ENCODE peak calls at places on chromosome 21, in six cellular contexts. One of them, this sample, is unnamed.

GRCh38 chr21:26814374-26814773 is 30.8 kb downstream of the ADAMTS1 start:
- DNase-seq in ELF-1: no peak
- DNase-seq in Caki2: no peak
- DNase-seq in fibroblast of mammary gland: no peak
- DNase-seq in stimulated activated CD4-positive, alpha-beta T cell treated with anti-CD3 and anti-CD28 coated beads, Interleukin-1b, Interleukin-23, amount 100 ng/mL, for 24 hours: no peak
- DNase-seq in thoracic aorta: no peak
- DNase-seq in this sample: no peak

GRCh38 chr21:25735895-25736597 is 1.3 kb downstream of the GABPA start:
- DNase-seq in ELF-1: no peak
- DNase-seq in Caki2: peak; percentile 30
- DNase-seq in fibroblast of mammary gland: peak; percentile 33
- DNase-seq in stimulated activated CD4-positive, alpha-beta T cell treated with anti-CD3 and anti-CD28 coated beads, Interleukin-1b, Interleukin-23, amount 100 ng/mL, for 24 hours: no peak
- DNase-seq in thoracic aorta: no peak
- DNase-seq in this sample: no peak

GRCh38 chr21:27292851-27293638 is 326.2 kb upstream of the ADAMTS5 start:
- DNase-seq in ELF-1: no peak
- DNase-seq in Caki2: no peak
- DNase-seq in fibroblast of mammary gland: no peak
- DNase-seq in stimulated activated CD4-positive, alpha-beta T cell treated with anti-CD3 and anti-CD28 coated beads, Interleukin-1b, Interleukin-23, amount 100 ng/mL, for 24 hours: no peak
- DNase-seq in thoracic aorta: no peak
- DNase-seq in this sample: no peak

GRCh38 chr21:41933259-41934079 is 20.3 kb downstream of the C2CD2 start:
- DNase-seq in ELF-1: no peak
- DNase-seq in Caki2: peak; percentile 39
- DNase-seq in fibroblast of mammary gland: peak; percentile 56
- DNase-seq in stimulated activated CD4-positive, alpha-beta T cell treated with anti-CD3 and anti-CD28 coated beads, Interleukin-1b, Interleukin-23, amount 100 ng/mL, for 24 hours: no peak
- DNase-seq in thoracic aorta: no peak
- DNase-seq in this sample: no peak

GRCh38 chr21:45097827-45098387 is 23.5 kb downstream of the ADARB1 start:
- DNase-seq in ELF-1: no peak
- DNase-seq in Caki2: no peak
- DNase-seq in fibroblast of mammary gland: no peak
- DNase-seq in stimulated activated CD4-positive, alpha-beta T cell treated with anti-CD3 and anti-CD28 coated beads, Interleukin-1b, Interleukin-23, amount 100 ng/mL, for 24 hours: no peak
- DNase-seq in thoracic aorta: no peak
- DNase-seq in this sample: peak; percentile 26

GRCh38 chr21:43585924-43586411 is 73.3 kb downstream of the HSF2BP start:
- DNase-seq in ELF-1: peak; percentile 75
- DNase-seq in Caki2: peak; percentile 99
- DNase-seq in fibroblast of mammary gland: peak; percentile 99
- DNase-seq in stimulated activated CD4-positive, alpha-beta T cell treated with anti-CD3 and anti-CD28 coated beads, Interleukin-1b, Interleukin-23, amount 100 ng/mL, for 24 hours: no peak
- DNase-seq in thoracic aorta: peak; percentile 64
- DNase-seq in this sample: no peak

GRCh38 chr21:38769253-38769780 is 36.4 kb upstream of the ETS2 start:
- DNase-seq in ELF-1: no peak
- DNase-seq in Caki2: no peak
- DNase-seq in fibroblast of mammary gland: peak; percentile 40
- DNase-seq in stimulated activated CD4-positive, alpha-beta T cell treated with anti-CD3 and anti-CD28 coated beads, Interleukin-1b, Interleukin-23, amount 100 ng/mL, for 24 hours: no peak
- DNase-seq in thoracic aorta: no peak
- DNase-seq in this sample: no peak

GRCh38 chr21:17003763-17004373 is 509.0 kb upstream of the CXADR start:
- DNase-seq in ELF-1: no peak
- DNase-seq in Caki2: no peak
- DNase-seq in fibroblast of mammary gland: peak; percentile 18
- DNase-seq in stimulated activated CD4-positive, alpha-beta T cell treated with anti-CD3 and anti-CD28 coated beads, Interleukin-1b, Interleukin-23, amount 100 ng/mL, for 24 hours: no peak
- DNase-seq in thoracic aorta: no peak
- DNase-seq in this sample: no peak

GRCh38 chr21:44002511-44002910 is 9.6 kb upstream of the TRAPPC10 start:
- DNase-seq in ELF-1: no peak
- DNase-seq in Caki2: no peak
- DNase-seq in fibroblast of mammary gland: no peak
- DNase-seq in stimulated activated CD4-positive, alpha-beta T cell treated with anti-CD3 and anti-CD28 coated beads, Interleukin-1b, Interleukin-23, amount 100 ng/mL, for 24 hours: no peak
- DNase-seq in thoracic aorta: no peak
- DNase-seq in this sample: no peak

GRCh38 chr21:25283720-25284119 is 323.6 kb downstream of the MRPL39 start:
- DNase-seq in ELF-1: peak; percentile 4
- DNase-seq in Caki2: peak; percentile 8
- DNase-seq in fibroblast of mammary gland: peak; percentile 68
- DNase-seq in stimulated activated CD4-positive, alpha-beta T cell treated with anti-CD3 and anti-CD28 coated beads, Interleukin-1b, Interleukin-23, amount 100 ng/mL, for 24 hours: no peak
- DNase-seq in thoracic aorta: no peak
- DNase-seq in this sample: no peak

GRCh38 chr21:42233067-42233981 is 14.4 kb downstream of the ABCG1 start:
- DNase-seq in ELF-1: peak; percentile 30
- DNase-seq in Caki2: no peak
- DNase-seq in fibroblast of mammary gland: peak; percentile 16
- DNase-seq in stimulated activated CD4-positive, alpha-beta T cell treated with anti-CD3 and anti-CD28 coated beads, Interleukin-1b, Interleukin-23, amount 100 ng/mL, for 24 hours: no peak
- DNase-seq in thoracic aorta: peak; percentile 30
- DNase-seq in this sample: no peak

GRCh38 chr21:27110956-27111355 is 144.1 kb upstream of the ADAMTS5 start:
- DNase-seq in ELF-1: no peak
- DNase-seq in Caki2: no peak
- DNase-seq in fibroblast of mammary gland: no peak
- DNase-seq in stimulated activated CD4-positive, alpha-beta T cell treated with anti-CD3 and anti-CD28 coated beads, Interleukin-1b, Interleukin-23, amount 100 ng/mL, for 24 hours: no peak
- DNase-seq in thoracic aorta: no peak
- DNase-seq in this sample: no peak

GRCh38 chr21:32335601-32336575 is 37.2 kb downstream of the MRAP start:
- DNase-seq in ELF-1: no peak
- DNase-seq in Caki2: no peak
- DNase-seq in fibroblast of mammary gland: no peak
- DNase-seq in stimulated activated CD4-positive, alpha-beta T cell treated with anti-CD3 and anti-CD28 coated beads, Interleukin-1b, Interleukin-23, amount 100 ng/mL, for 24 hours: no peak
- DNase-seq in thoracic aorta: no peak
- DNase-seq in this sample: peak; percentile 18

GRCh38 chr21:29264721-29265120 is 34.0 kb upstream of the BACH1 start:
- DNase-seq in ELF-1: no peak
- DNase-seq in Caki2: no peak
- DNase-seq in fibroblast of mammary gland: peak; percentile 19
- DNase-seq in stimulated activated CD4-positive, alpha-beta T cell treated with anti-CD3 and anti-CD28 coated beads, Interleukin-1b, Interleukin-23, amount 100 ng/mL, for 24 hours: no peak
- DNase-seq in thoracic aorta: no peak
- DNase-seq in this sample: no peak

GRCh38 chr21:45365608-45366241 is 39.2 kb upstream of the COL18A1 start:
- DNase-seq in ELF-1: peak; percentile 97
- DNase-seq in Caki2: peak; percentile 88
- DNase-seq in fibroblast of mammary gland: peak; percentile 55
- DNase-seq in stimulated activated CD4-positive, alpha-beta T cell treated with anti-CD3 and anti-CD28 coated beads, Interleukin-1b, Interleukin-23, amount 100 ng/mL, for 24 hours: no peak
- DNase-seq in thoracic aorta: no peak
- DNase-seq in this sample: no peak

GRCh38 chr21:45306453-45306831 is 18.7 kb upstream of the POFUT2 start:
- DNase-seq in ELF-1: no peak
- DNase-seq in Caki2: no peak
- DNase-seq in fibroblast of mammary gland: no peak
- DNase-seq in stimulated activated CD4-positive, alpha-beta T cell treated with anti-CD3 and anti-CD28 coated beads, Interleukin-1b, Interleukin-23, amount 100 ng/mL, for 24 hours: no peak
- DNase-seq in thoracic aorta: no peak
- DNase-seq in this sample: no peak

GRCh38 chr21:35366348-35367085 is 317.4 kb upstream of the RUNX1 start:
- DNase-seq in ELF-1: no peak
- DNase-seq in Caki2: no peak
- DNase-seq in fibroblast of mammary gland: peak; percentile 92
- DNase-seq in stimulated activated CD4-positive, alpha-beta T cell treated with anti-CD3 and anti-CD28 coated beads, Interleukin-1b, Interleukin-23, amount 100 ng/mL, for 24 hours: no peak
- DNase-seq in thoracic aorta: no peak
- DNase-seq in this sample: no peak

GRCh38 chr21:39705849-39706248 is 39.1 kb upstream of the IGSF5 start:
- DNase-seq in ELF-1: no peak
- DNase-seq in Caki2: no peak
- DNase-seq in fibroblast of mammary gland: no peak
- DNase-seq in stimulated activated CD4-positive, alpha-beta T cell treated with anti-CD3 and anti-CD28 coated beads, Interleukin-1b, Interleukin-23, amount 100 ng/mL, for 24 hours: no peak
- DNase-seq in thoracic aorta: no peak
- DNase-seq in this sample: no peak

GRCh38 chr21:44995257-44995941 is 55.6 kb downstream of the SLX9 start:
- DNase-seq in ELF-1: no peak
- DNase-seq in Caki2: no peak
- DNase-seq in fibroblast of mammary gland: no peak
- DNase-seq in stimulated activated CD4-positive, alpha-beta T cell treated with anti-CD3 and anti-CD28 coated beads, Interleukin-1b, Interleukin-23, amount 100 ng/mL, for 24 hours: no peak
- DNase-seq in thoracic aorta: no peak
- DNase-seq in this sample: no peak

GRCh38 chr21:35111531-35111930 is 62.4 kb upstream of the RUNX1 start:
- DNase-seq in ELF-1: no peak
- DNase-seq in Caki2: no peak
- DNase-seq in fibroblast of mammary gland: no peak
- DNase-seq in stimulated activated CD4-positive, alpha-beta T cell treated with anti-CD3 and anti-CD28 coated beads, Interleukin-1b, Interleukin-23, amount 100 ng/mL, for 24 hours: no peak
- DNase-seq in thoracic aorta: no peak
- DNase-seq in this sample: no peak

GRCh38 chr21:16085436-16085835 is 355.7 kb downstream of the USP25 start:
- DNase-seq in ELF-1: no peak
- DNase-seq in Caki2: no peak
- DNase-seq in fibroblast of mammary gland: peak; percentile 87
- DNase-seq in stimulated activated CD4-positive, alpha-beta T cell treated with anti-CD3 and anti-CD28 coated beads, Interleukin-1b, Interleukin-23, amount 100 ng/mL, for 24 hours: no peak
- DNase-seq in thoracic aorta: no peak
- DNase-seq in this sample: no peak

GRCh38 chr21:46219591-46220239 is 8.9 kb downstream of the LSS start:
- DNase-seq in ELF-1: no peak
- DNase-seq in Caki2: no peak
- DNase-seq in fibroblast of mammary gland: no peak
- DNase-seq in stimulated activated CD4-positive, alpha-beta T cell treated with anti-CD3 and anti-CD28 coated beads, Interleukin-1b, Interleukin-23, amount 100 ng/mL, for 24 hours: no peak
- DNase-seq in thoracic aorta: no peak
- DNase-seq in this sample: no peak

GRCh38 chr21:19981938-19982337 is 1016.3 kb upstream of the NCAM2 start:
- DNase-seq in ELF-1: no peak
- DNase-seq in Caki2: no peak
- DNase-seq in fibroblast of mammary gland: no peak
- DNase-seq in stimulated activated CD4-positive, alpha-beta T cell treated with anti-CD3 and anti-CD28 coated beads, Interleukin-1b, Interleukin-23, amount 100 ng/mL, for 24 hours: no peak
- DNase-seq in thoracic aorta: no peak
- DNase-seq in this sample: no peak

GRCh38 chr21:34116569-34116968 is 43.2 kb downstream of the MRPS6 start:
- DNase-seq in ELF-1: peak; percentile 25
- DNase-seq in Caki2: no peak
- DNase-seq in fibroblast of mammary gland: no peak
- DNase-seq in stimulated activated CD4-positive, alpha-beta T cell treated with anti-CD3 and anti-CD28 coated beads, Interleukin-1b, Interleukin-23, amount 100 ng/mL, for 24 hours: no peak
- DNase-seq in thoracic aorta: no peak
- DNase-seq in this sample: no peak

GRCh38 chr21:21019681-21020080 is 21.5 kb downstream of the NCAM2 start:
- DNase-seq in ELF-1: no peak
- DNase-seq in Caki2: no peak
- DNase-seq in fibroblast of mammary gland: no peak
- DNase-seq in stimulated activated CD4-positive, alpha-beta T cell treated with anti-CD3 and anti-CD28 coated beads, Interleukin-1b, Interleukin-23, amount 100 ng/mL, for 24 hours: no peak
- DNase-seq in thoracic aorta: no peak
- DNase-seq in this sample: no peak

GRCh38 chr21:45441431-45442255 is 36.7 kb downstream of the COL18A1 start:
- DNase-seq in ELF-1: no peak
- DNase-seq in Caki2: no peak
- DNase-seq in fibroblast of mammary gland: no peak
- DNase-seq in stimulated activated CD4-positive, alpha-beta T cell treated with anti-CD3 and anti-CD28 coated beads, Interleukin-1b, Interleukin-23, amount 100 ng/mL, for 24 hours: no peak
- DNase-seq in thoracic aorta: no peak
- DNase-seq in this sample: no peak

GRCh38 chr21:42193721-42194120 is 25.2 kb upstream of the ABCG1 start:
- DNase-seq in ELF-1: no peak
- DNase-seq in Caki2: no peak
- DNase-seq in fibroblast of mammary gland: no peak
- DNase-seq in stimulated activated CD4-positive, alpha-beta T cell treated with anti-CD3 and anti-CD28 coated beads, Interleukin-1b, Interleukin-23, amount 100 ng/mL, for 24 hours: no peak
- DNase-seq in thoracic aorta: no peak
- DNase-seq in this sample: no peak

GRCh38 chr21:41650526-41651145 is 116.2 kb downstream of the RIPK4 start:
- DNase-seq in ELF-1: no peak
- DNase-seq in Caki2: no peak
- DNase-seq in fibroblast of mammary gland: no peak
- DNase-seq in stimulated activated CD4-positive, alpha-beta T cell treated with anti-CD3 and anti-CD28 coated beads, Interleukin-1b, Interleukin-23, amount 100 ng/mL, for 24 hours: no peak
- DNase-seq in thoracic aorta: no peak
- DNase-seq in this sample: no peak

GRCh38 chr21:44800971-44801467 is 601 bp downstream of the UBE2G2 start:
- DNase-seq in ELF-1: peak; percentile 54
- DNase-seq in Caki2: peak; percentile 51
- DNase-seq in fibroblast of mammary gland: peak; percentile 39
- DNase-seq in stimulated activated CD4-positive, alpha-beta T cell treated with anti-CD3 and anti-CD28 coated beads, Interleukin-1b, Interleukin-23, amount 100 ng/mL, for 24 hours: peak; percentile 9
- DNase-seq in thoracic aorta: no peak
- DNase-seq in this sample: no peak

This sample was measured in NCI-H2171.